ENCODE peak calls at places on chromosome 14, in five cellular contexts. P is psoas muscle, G is OCI-LY7, X is left ventricle myocardium inferior, Q is A549. R is an unnamed sample. For H3K9me3, the result is how much of the 10 kb centered on the place peaks cover.

GRCh38 chr14:29273513-29273912 is 506.9 kb downstream of the FOXG1 start:
- DNase-seq in G (no peak), P (no peak), Q (no peak), X (no peak), R (no peak)

GRCh38 chr14:93733231-93733630 is 55.1 kb downstream of the PRIMA1 start:
- DNase-seq in G (no peak), X (no peak), P (no peak), Q (no peak), R (no peak)

GRCh38 chr14:32426596-32427408 is 97.7 kb downstream of the AKAP6 start:
- DNase-seq in X (no peak), G (no peak), Q (no peak), P (no peak), R (no peak)

GRCh38 chr14:64906022-64906421 is 8.2 kb upstream of the CHURC1 start:
- DNase-seq in Q (no peak), G (no peak), P (no peak), X (no peak), R (no peak)

GRCh38 chr14:87108726-87109125 is 884.3 kb downstream of the GALC start:
- DNase-seq in X (no peak), G (no peak), Q (no peak), P (no peak), R (no peak)

GRCh38 chr14:61742383-61742782 is 19.8 kb upstream of the SNAPC1 start:
- DNase-seq in P (no peak), X (no peak), Q (no peak), G (no peak), R (no peak)

GRCh38 chr14:88492272-88493089 is 62.3 kb downstream of the PTPN21 start:
- DNase-seq in Q (peak), X (no peak), P (no peak), G (peak), R (peak)

GRCh38 chr14:21923820-21924219 is 250.2 kb upstream of the OR4E1 start:
- DNase-seq in P (no peak), Q (no peak), X (no peak), G (peak), R (no peak)

GRCh38 chr14:76810953-76811400 is 1.7 kb downstream of the ANGEL1 start:
- DNase-seq in Q (peak), P (no peak), G (peak), X (no peak), R (no peak)

GRCh38 chr14:74571901-74572828 is 39.9 kb downstream of the LTBP2 start:
- DNase-seq in G (no peak), X (no peak), P (peak), Q (peak), R (peak)

GRCh38 chr14:99034711-99035171 is 237.3 kb downstream of the BCL11B start:
- DNase-seq in Q (no peak), G (no peak), P (no peak), X (no peak), R (no peak)

GRCh38 chr14:104370256-104370870 is 209.2 kb upstream of the C14orf180 start:
- DNase-seq in Q (peak), P (no peak), G (peak), X (no peak), R (no peak)

GRCh38 chr14:104227806-104228205 is 89.4 kb downstream of the KIF26A start:
- DNase-seq in P (no peak), G (peak), Q (no peak), X (no peak), R (no peak)

GRCh38 chr14:32980887-32981501 is 42.3 kb downstream of the NPAS3 start:
- DNase-seq in P (no peak), Q (no peak), X (no peak), G (peak), R (no peak)

GRCh38 chr14:52342849-52343606 is 28.9 kb downstream of the PTGER2 start:
- DNase-seq in X (no peak), G (no peak), Q (no peak), P (no peak), R (no peak)

GRCh38 chr14:21106506-21107359 is 5.9 kb downstream of the TMEM253 start:
- DNase-seq in Q (peak), G (peak), X (peak), P (peak), R (peak)

GRCh38 chr14:89479802-89480201 is 62.8 kb upstream of the FOXN3 start:
- DNase-seq in P (no peak), X (no peak), Q (no peak), G (no peak), R (no peak)

GRCh38 chr14:80618751-80619329 is 322.7 kb downstream of the CEP128 start:
- DNase-seq in G (no peak), X (no peak), Q (no peak), P (no peak), R (no peak)

GRCh38 chr14:96088131-96088880 is 49.1 kb downstream of the C14orf132 start:
- DNase-seq in Q (no peak), P (no peak), X (no peak), G (no peak), R (no peak)

GRCh38 chr14:39419272-39419671 is 13.0 kb downstream of the FBXO33 start:
- DNase-seq in G (no peak), P (no peak), Q (no peak), X (no peak), R (no peak)

GRCh38 chr14:95495538-95496025 is 20.9 kb downstream of the SYNE3 start:
- DNase-seq in X (no peak), Q (no peak), G (peak), P (no peak), R (no peak)

GRCh38 chr14:41350476-41350875 is 256.2 kb upstream of the LRFN5 start:
- DNase-seq in X (no peak), P (no peak), Q (no peak), G (no peak), R (no peak)

GRCh38 chr14:21063479-21063878 is 5.9 kb downstream of the RNASE8 start:
- DNase-seq in G (no peak), Q (no peak), X (no peak), P (peak), R (no peak)

GRCh38 chr14:87899228-87899627 is 93.8 kb downstream of the GALC start:
- DNase-seq in Q (no peak), X (no peak), P (no peak), G (no peak), R (no peak)

GRCh38 chr14:75053396-75054289 is 2.4 kb upstream of the MLH3 start:
- DNase-seq in Q (no peak), P (no peak), X (no peak), G (no peak), R (no peak)

GRCh38 chr14:55062517-55063351 is 11.3 kb downstream of the MAPK1IP1L start:
- DNase-seq in P (peak), Q (no peak), X (peak), G (no peak), R (no peak)

DNA sequence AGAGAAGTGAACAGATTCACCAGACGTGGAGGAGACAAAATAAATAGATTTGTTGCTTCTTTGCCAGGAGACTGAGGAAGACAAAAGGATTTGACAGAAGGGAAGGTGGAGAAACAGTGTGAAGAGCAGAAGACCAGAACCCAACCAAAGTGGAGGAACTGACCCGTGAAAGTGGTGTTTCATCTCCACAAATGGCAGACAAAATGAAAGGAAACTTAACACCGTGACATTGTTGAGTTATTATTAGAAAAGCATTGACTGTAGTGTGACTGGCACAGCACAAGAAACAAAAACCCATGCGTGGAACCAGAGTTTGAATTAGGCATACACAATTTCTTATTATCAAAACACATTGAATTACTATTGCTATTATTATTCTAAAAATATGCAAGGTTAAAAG is 518.1 kb downstream of the TMEM121 start:
- DNase-seq in G (no peak), X (no peak), P (no peak), Q (no peak), R (no peak)
- H3K9me3 ChIP-seq in G (under half), X (under half), P (under half), Q (under half), R (under half)

GRCh38 chr14:105929327-105930081 is 403.1 kb downstream of the TMEM121 start:
- DNase-seq in G (no peak), Q (no peak), X (no peak), P (no peak), R (no peak)
- H3K9me3 ChIP-seq in G (under half), Q (under half), X (under half), P (under half), R (under half)

GRCh38 chr14:82388488-82388887 is 854.8 kb upstream of the SEL1L start:
- DNase-seq in X (no peak), G (no peak), Q (no peak), P (no peak), R (no peak)
- H3K9me3 ChIP-seq in X (under half), G (under half), Q (under half), P (under half), R (under half)

DNA sequence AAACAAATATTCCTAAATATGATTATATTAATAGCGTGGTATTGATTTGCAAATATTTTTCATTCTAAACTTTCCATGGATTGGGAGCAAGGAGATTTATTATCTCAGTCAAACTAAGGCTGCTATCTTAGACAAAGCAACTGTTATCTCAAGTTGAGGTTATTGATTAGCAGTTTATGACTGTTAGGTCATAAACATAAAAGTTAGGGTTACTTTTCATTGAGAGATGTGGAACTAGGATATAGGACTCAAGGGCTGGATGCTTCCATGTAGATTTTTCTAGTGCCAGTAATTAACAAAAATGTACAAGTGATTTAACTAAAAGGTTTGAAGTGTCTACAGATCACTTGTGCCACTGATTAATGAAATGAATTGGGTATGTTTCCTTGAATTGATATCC is 19.1 kb downstream of the SCFD1 start:
- DNase-seq in X (no peak), G (no peak), P (no peak), Q (no peak), R (no peak)
- H3K9me3 ChIP-seq in X (under half), G (under half), P (under half), Q (under half), R (under half)

DNA sequence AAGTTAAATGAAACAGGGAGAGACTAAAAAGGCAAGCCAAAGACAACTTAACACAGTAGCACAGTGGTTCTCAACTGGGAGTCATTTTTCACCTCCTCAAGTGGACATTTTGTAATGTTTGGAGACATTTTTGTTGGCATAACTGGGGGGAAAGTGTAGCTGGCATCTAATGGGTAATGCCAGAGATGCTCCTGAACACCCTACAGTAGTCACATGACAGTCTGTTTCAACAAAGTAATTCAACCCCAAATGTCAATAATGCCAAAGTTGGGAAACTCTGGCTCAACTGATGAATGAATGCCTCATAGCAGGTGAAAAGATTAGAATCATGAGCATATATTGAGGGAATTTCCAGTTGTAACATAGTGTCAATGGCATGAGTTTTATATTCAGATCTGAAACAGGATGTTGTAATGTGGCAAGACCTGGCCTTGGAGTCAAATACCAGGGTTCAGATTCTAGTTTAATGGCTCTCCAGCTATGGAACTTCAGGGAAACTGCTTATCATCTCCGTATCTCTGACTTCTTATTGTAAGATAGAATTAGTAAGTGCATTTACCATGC is 2.4 kb upstream of the OR4K5 start:
- DNase-seq in Q (no peak), G (no peak), X (no peak), P (no peak), R (no peak)
- H3K9me3 ChIP-seq in Q (under half), G (under half), X (under half), P (under half), R (under half)

GRCh38 chr14:70952485-70952884 is 45.2 kb downstream of the PCNX1 start:
- DNase-seq in Q (no peak), X (no peak), G (no peak), P (no peak), R (no peak)

GRCh38 chr14:70942342-70942706 is 35.1 kb downstream of the PCNX1 start:
- DNase-seq in X (no peak), Q (no peak), P (no peak), G (no peak), R (no peak)

GRCh38 chr14:70943838-70944237 is 36.6 kb downstream of the PCNX1 start:
- DNase-seq in X (no peak), G (peak), P (no peak), Q (no peak), R (no peak)

DNA sequence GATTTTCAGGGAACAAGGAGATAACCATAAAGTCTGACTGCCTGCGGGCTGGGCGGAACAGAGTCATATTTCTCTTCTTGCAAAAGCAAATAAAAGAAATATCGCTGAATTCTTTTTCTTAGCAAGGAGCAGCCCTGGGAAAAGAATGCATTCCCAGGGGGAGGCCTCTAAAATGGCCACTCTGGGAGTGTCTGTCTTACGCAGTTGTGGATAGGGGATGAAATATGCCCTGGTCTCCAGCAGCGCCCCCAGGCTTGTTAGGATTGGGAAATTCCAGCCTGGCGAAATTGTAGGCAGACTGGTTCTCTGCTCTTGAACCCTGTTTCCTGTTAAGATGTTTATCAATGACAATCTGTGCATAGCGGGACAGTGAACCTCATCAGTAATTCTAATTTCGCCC is 40.5 kb downstream of the PCNX1 start:
- DNase-seq in G (peak), P (no peak), X (no peak), Q (no peak), R (no peak)
- H3K9me3 ChIP-seq in G (under half), P (under half), X (under half), Q (under half), R (under half)

GRCh38 chr14:36516719-36517241 is 3.3 kb downstream of the NKX2-1 start:
- DNase-seq in X (no peak), G (no peak), P (no peak), Q (no peak), R (no peak)
- H3K9me3 ChIP-seq in X (under half), G (under half), P (under half), Q (under half), R (under half)

R was measured in tibial artery.